ENCODE peak calls at places on chromosome 18, in eight cellular contexts. C is prostate gland, V is nephron progenitor cell, B is A549, A is endothelial cell, F is astrocyte of the spinal cord, W is foreskin fibroblast, Z is SK-N-SH. T is an unnamed sample.

GRCh38 chr18:63161032-63161727 is 158.4 kb downstream of the BCL2 start:
- DNase-seq in C (no peak), V (no peak), B (no peak), A (no peak), F (no peak), W (no peak), Z (no peak), T (no peak)

GRCh38 chr18:31648966-31649429 is 35.4 kb downstream of the B4GALT6 start:
- DNase-seq in C (no peak), V (no peak), B (peak; percentile 50), A (no peak), F (peak; percentile 43), W (peak; percentile 18), Z (no peak), T (no peak)

GRCh38 chr18:63365909-63366269 is 1.1 kb downstream of the KDSR start:
- DNase-seq in C (peak; percentile 5), V (peak; percentile 12), B (no peak), A (peak; percentile 15), F (no peak), W (no peak), Z (peak; percentile 22), T (no peak)

GRCh38 chr18:70453058-70453775 is 164.4 kb downstream of the SOCS6 start:
- DNase-seq in C (no peak), V (no peak), B (no peak), A (no peak), F (no peak), W (peak; percentile 6), Z (no peak), T (no peak)

GRCh38 chr18:57827646-57828045 is 24.5 kb upstream of the ATP8B1 start:
- DNase-seq in C (no peak), V (no peak), B (no peak), A (no peak), F (no peak), W (no peak), Z (no peak), T (no peak)

GRCh38 chr18:13393338-13393737 is 174.8 kb downstream of the LDLRAD4 start:
- DNase-seq in C (no peak), V (no peak), B (no peak), A (no peak), F (no peak), W (no peak), Z (no peak), T (no peak)

GRCh38 chr18:12009581-12010140 is 28.4 kb downstream of the IMPA2 start:
- DNase-seq in C (no peak), V (no peak), B (no peak), A (no peak), F (no peak), W (no peak), Z (no peak), T (no peak)

GRCh38 chr18:8948471-8949149 is 153.9 kb upstream of the NDUFV2 start:
- DNase-seq in C (no peak), V (no peak), B (peak; percentile 53), A (no peak), F (peak; percentile 84), W (peak; percentile 89), Z (no peak), T (no peak)

GRCh38 chr18:23938046-23938756 is 76.4 kb upstream of the TTC39C start:
- DNase-seq in C (no peak), V (no peak), B (no peak), A (no peak), F (no peak), W (no peak), Z (no peak), T (peak; percentile 20)

GRCh38 chr18:56727399-56727798 is 76.2 kb downstream of the WDR7 start:
- DNase-seq in C (no peak), V (no peak), B (no peak), A (no peak), F (no peak), W (no peak), Z (no peak), T (no peak)

GRCh38 chr18:79508565-79509535 is 113.1 kb downstream of the NFATC1 start:
- DNase-seq in C (no peak), V (no peak), B (no peak), A (no peak), F (no peak), W (no peak), Z (no peak), T (no peak)

GRCh38 chr18:79947054-79947755 is 4.2 kb downstream of the SLC66A2 start:
- DNase-seq in C (no peak), V (no peak), B (no peak), A (no peak), F (no peak), W (no peak), Z (no peak), T (no peak)

GRCh38 chr18:12639990-12640880 is 17.7 kb downstream of the SPIRE1 start:
- DNase-seq in C (no peak), V (no peak), B (peak; percentile 81), A (no peak), F (peak; percentile 70), W (peak; percentile 63), Z (no peak), T (no peak)

GRCh38 chr18:79942786-79943607 is 8.5 kb downstream of the SLC66A2 start:
- DNase-seq in C (no peak), V (no peak), B (no peak), A (no peak), F (no peak), W (no peak), Z (no peak), T (no peak)

GRCh38 chr18:68623342-68623741 is 91.6 kb downstream of the TMX3 start:
- DNase-seq in C (peak; percentile 22), V (peak; percentile 50), B (peak; percentile 48), A (peak; percentile 66), F (peak; percentile 80), W (peak; percentile 73), Z (peak; percentile 72), T (peak; percentile 43)

GRCh38 chr18:65750421-65751144 is at the start of gene CDH7:
- DNase-seq in C (peak; percentile 16), V (peak; percentile 76), B (no peak), A (peak; percentile 53), F (no peak), W (no peak), Z (peak; percentile 72), T (peak; percentile 45)

GRCh38 chr18:79396431-79397287 is 929 bp downstream of the NFATC1 start:
- DNase-seq in C (peak; percentile 58), V (peak; percentile 69), B (peak; percentile 45), A (peak; percentile 57), F (peak; percentile 21), W (peak; percentile 30), Z (no peak), T (no peak)

GRCh38 chr18:13530879-13531387 is 195.4 kb downstream of the FAM210A start:
- DNase-seq in C (peak; percentile 38), V (peak; percentile 30), B (peak; percentile 46), A (peak; percentile 48), F (peak; percentile 64), W (peak; percentile 14), Z (peak; percentile 43), T (peak; percentile 26)

GRCh38 chr18:40911582-40912254 is 1043.3 kb upstream of the PIK3C3 start:
- DNase-seq in C (no peak), V (no peak), B (peak; percentile 7), A (no peak), F (peak; percentile 45), W (peak; percentile 28), Z (no peak), T (no peak)

GRCh38 chr18:58024139-58024538 is 19.9 kb upstream of the NEDD4L start:
- DNase-seq in C (no peak), V (no peak), B (no peak), A (no peak), F (no peak), W (no peak), Z (no peak), T (no peak)

GRCh38 chr18:36809590-36810381 is 19.0 kb downstream of the TPGS2 start:
- DNase-seq in C (peak; percentile 35), V (peak; percentile 32), B (peak; percentile 59), A (peak; percentile 14), F (peak; percentile 72), W (peak; percentile 57), Z (peak; percentile 76), T (peak; percentile 14)
- TF ChIP-seq CTCF in C (peak; percentile 59), V (peak; percentile 70), B (peak; percentile 63), A (peak; percentile 82), F (peak; percentile 86), W (peak; percentile 78), Z (peak; percentile 82), T (peak; percentile 69)

GRCh38 chr18:34595673-34596072 is 114.4 kb upstream of the DTNA start:
- DNase-seq in C (no peak), V (peak; percentile 9), B (peak; percentile 1), A (no peak), F (peak; percentile 39), W (peak; percentile 40), Z (no peak), T (no peak)
- TF ChIP-seq CTCF in C (no peak), V (peak; percentile 16), B (peak; percentile 8), A (no peak), F (peak; percentile 52), W (peak; percentile 49), Z (peak; percentile 53), T (no peak)

GRCh38 chr18:48889115-48889941 is 61.4 kb downstream of the SMAD7 start:
- DNase-seq in C (no peak), V (peak; percentile 86), B (no peak), A (no peak), F (no peak), W (no peak), Z (peak; percentile 57), T (peak; percentile 48)
- TF ChIP-seq CTCF in C (no peak), V (no peak), B (no peak), A (no peak), F (no peak), W (no peak), Z (no peak), T (no peak)

GRCh38 chr18:34695300-34695699 is 14.8 kb upstream of the DTNA start:
- DNase-seq in C (no peak), V (peak; percentile 47), B (no peak), A (no peak), F (no peak), W (no peak), Z (no peak), T (no peak)
- TF ChIP-seq CTCF in C (no peak), V (no peak), B (no peak), A (no peak), F (no peak), W (no peak), Z (no peak), T (no peak)

T was measured in BE2C.